ENCODE peak calls at places on chromosome 14, in seven cellular contexts. P is prostate gland, Y is spleen, W is stomach, S is HCT116, E is breast epithelium, B is upper lobe of left lung. L is an unnamed sample. For H3K27me3, the result is how much of the 10 kb centered on the place peaks cover.

GRCh38 chr14:76065519-76065918 is 80.0 kb downstream of the IFT43 start:
- DNase-seq in E (no peak), P (no peak), W (no peak), Y (no peak), B (no peak), S (no peak), L (no peak)

GRCh38 chr14:71824816-71825215 is 107.4 kb upstream of the RGS6 start:
- DNase-seq in B (no peak), S (no peak), E (no peak), W (no peak), P (no peak), Y (no peak), L (no peak)

GRCh38 chr14:36647827-36648753 is 13.6 kb upstream of the PAX9 start:
- DNase-seq in Y (no peak), E (no peak), W (no peak), B (peak), S (no peak), P (peak), L (peak)

GRCh38 chr14:32985881-32986280 is 47.2 kb downstream of the NPAS3 start:
- DNase-seq in E (no peak), S (no peak), B (no peak), Y (no peak), W (no peak), P (no peak), L (no peak)

GRCh38 chr14:71130491-71131179 is 223.4 kb downstream of the PCNX1 start:
- DNase-seq in W (no peak), Y (no peak), P (no peak), B (no peak), E (no peak), S (no peak), L (peak)

GRCh38 chr14:47665337-47666134 is 9.9 kb downstream of the MDGA2 start:
- DNase-seq in E (no peak), B (peak), S (no peak), W (no peak), Y (no peak), P (no peak), L (no peak)

GRCh38 chr14:65252471-65253255 is 150.3 kb upstream of the MAX start:
- DNase-seq in S (no peak), P (no peak), B (no peak), W (no peak), Y (no peak), E (no peak), L (no peak)

GRCh38 chr14:74140374-74140850 is 55.7 kb downstream of the LIN52 start:
- DNase-seq in P (no peak), E (no peak), W (no peak), S (no peak), Y (peak), B (peak), L (no peak)

GRCh38 chr14:66074546-66074945 is 411.6 kb upstream of the CCDC196 start:
- DNase-seq in P (no peak), E (no peak), W (no peak), Y (no peak), S (no peak), B (no peak), L (no peak)

GRCh38 chr14:56057071-56057865 is 60.9 kb upstream of the PELI2 start:
- DNase-seq in P (no peak), E (no peak), Y (no peak), S (no peak), W (no peak), B (no peak), L (no peak)

GRCh38 chr14:35965425-35965824 is 139.3 kb downstream of the BRMS1L start:
- DNase-seq in W (no peak), P (no peak), E (no peak), Y (no peak), B (no peak), S (no peak), L (no peak)

GRCh38 chr14:92647499-92648279 is 100.7 kb downstream of the LGMN start:
- DNase-seq in E (no peak), S (no peak), B (no peak), W (no peak), P (no peak), Y (peak), L (no peak)

GRCh38 chr14:23045419-23046357 is 3.7 kb downstream of the PSMB11 start:
- DNase-seq in Y (peak), B (no peak), W (no peak), S (no peak), P (no peak), E (no peak), L (no peak)

GRCh38 chr14:36319899-36320209 is 583 bp downstream of the MBIP start:
- DNase-seq in S (no peak), E (no peak), B (no peak), Y (no peak), W (no peak), P (no peak), L (no peak)

GRCh38 chr14:24426912-24427536 is 2.4 kb downstream of the CBLN3 start:
- DNase-seq in P (no peak), B (no peak), W (peak), Y (peak), E (no peak), S (no peak), L (no peak)

GRCh38 chr14:100865682-100866591 is 37.6 kb downstream of the RTL1 start:
- DNase-seq in E (peak), P (no peak), B (no peak), W (no peak), S (no peak), Y (peak), L (no peak)

GRCh38 chr14:69773571-69774276 is 6.8 kb downstream of the SRSF5 start:
- DNase-seq in Y (no peak), W (no peak), S (no peak), E (no peak), B (no peak), P (no peak), L (no peak)

GRCh38 chr14:95984206-95984605 is 55.0 kb upstream of the C14orf132 start:
- DNase-seq in W (no peak), B (no peak), Y (no peak), P (no peak), E (no peak), S (no peak), L (no peak)

GRCh38 chr14:36383674-36384421 is 63.4 kb upstream of the MBIP start:
- DNase-seq in B (no peak), P (peak), W (no peak), Y (no peak), S (no peak), E (no peak), L (no peak)

GRCh38 chr14:89405712-89406111 is 11.3 kb downstream of the FOXN3 start:
- DNase-seq in S (no peak), E (no peak), P (no peak), B (no peak), W (no peak), Y (no peak), L (no peak)

GRCh38 chr14:19800282-19801117 is 3.1 kb upstream of the OR4N2 start:
- DNase-seq in B (peak), S (no peak), P (no peak), Y (peak), E (no peak), W (no peak), L (no peak)

GRCh38 chr14:36767603-36768281 is 106.1 kb downstream of the PAX9 start:
- DNase-seq in S (no peak), E (no peak), B (no peak), W (no peak), Y (no peak), P (peak), L (peak)

GRCh38 chr14:52906141-52906601 is 44.7 kb downstream of the FERMT2 start:
- DNase-seq in Y (no peak), P (no peak), B (no peak), E (no peak), S (peak), W (no peak), L (no peak)

GRCh38 chr14:104144911-104145825 is 6.8 kb downstream of the KIF26A start:
- DNase-seq in P (no peak), S (no peak), B (peak), E (no peak), W (no peak), Y (peak), L (no peak)

GRCh38 chr14:103628221-103628683 is 759 bp upstream of the KLC1 start:
- DNase-seq in E (peak), S (peak), W (peak), B (peak), P (peak), Y (peak), L (peak)

GRCh38 chr14:69191340-69192111 is at the start of gene EXD2:
- DNase-seq in S (peak), W (peak), E (peak), B (peak), P (peak), Y (peak), L (peak)

GRCh38 chr14:30849354-30849753 is 25.0 kb upstream of the COCH start:
- DNase-seq in B (no peak), W (no peak), E (no peak), S (no peak), P (no peak), Y (no peak), L (no peak)

GRCh38 chr14:33165926-33166289 is 227.2 kb downstream of the NPAS3 start:
- DNase-seq in W (no peak), E (no peak), P (no peak), S (no peak), Y (no peak), B (no peak), L (no peak)

GRCh38 chr14:71328183-71328582 is 420.9 kb downstream of the PCNX1 start:
- DNase-seq in Y (no peak), W (no peak), B (no peak), E (no peak), P (no peak), S (no peak), L (no peak)

GRCh38 chr14:70906785-70907171 is 481 bp upstream of the PCNX1 start:
- DNase-seq in E (no peak), Y (no peak), S (no peak), B (no peak), W (no peak), P (peak), L (no peak)

DNA sequence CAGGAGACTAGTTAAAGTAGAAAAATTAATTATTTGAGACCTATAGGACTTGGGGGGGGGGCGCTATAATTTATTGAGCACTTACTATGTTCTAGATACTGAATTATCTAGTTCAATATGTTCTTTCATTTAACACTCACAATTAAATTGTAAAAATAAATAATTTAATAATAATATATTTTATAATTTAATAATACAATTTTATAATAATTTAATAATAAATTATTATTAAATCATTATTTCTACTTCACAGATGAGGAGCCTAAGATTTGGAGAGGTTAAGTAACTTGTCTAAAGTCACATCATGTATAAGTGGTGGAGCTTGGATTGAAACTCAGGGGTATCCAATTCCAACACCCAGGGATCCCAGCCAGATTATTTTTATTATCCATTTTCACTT is 98.8 kb upstream of the CCDC175 start:
- DNase-seq in W (no peak), P (no peak), Y (no peak), E (no peak), B (no peak), S (no peak), L (no peak)
- TF ChIP-seq POLR2AphosphoS5 in W (no peak), P (no peak), Y (no peak), E (no peak), B (no peak), S (no peak), L (no peak)

GRCh38 chr14:50003213-50004021 is 110.5 kb downstream of the ARF6 start:
- DNase-seq in W (peak), E (peak), Y (peak), P (peak), B (peak), S (peak), L (peak)
- TF ChIP-seq POLR2A in W (no peak), E (no peak), Y (peak), P (peak), B (peak), S (peak), L (no peak)

GRCh38 chr14:105196228-105196960 is 15.3 kb upstream of the NUDT14 start:
- DNase-seq in Y (no peak), S (no peak), P (no peak), B (peak), W (no peak), E (no peak), L (no peak)

GRCh38 chr14:105195051-105195450 is 13.9 kb upstream of the NUDT14 start:
- DNase-seq in S (no peak), W (no peak), B (peak), P (no peak), E (no peak), Y (no peak), L (no peak)

GRCh38 chr14:105195533-105196227 is 14.6 kb upstream of the NUDT14 start:
- DNase-seq in P (no peak), S (no peak), E (no peak), Y (no peak), W (no peak), B (peak), L (no peak)

GRCh38 chr14:105193916-105194782 is 13.0 kb upstream of the NUDT14 start:
- DNase-seq in W (no peak), B (peak), Y (no peak), P (no peak), E (no peak), S (no peak), L (no peak)

DNA sequence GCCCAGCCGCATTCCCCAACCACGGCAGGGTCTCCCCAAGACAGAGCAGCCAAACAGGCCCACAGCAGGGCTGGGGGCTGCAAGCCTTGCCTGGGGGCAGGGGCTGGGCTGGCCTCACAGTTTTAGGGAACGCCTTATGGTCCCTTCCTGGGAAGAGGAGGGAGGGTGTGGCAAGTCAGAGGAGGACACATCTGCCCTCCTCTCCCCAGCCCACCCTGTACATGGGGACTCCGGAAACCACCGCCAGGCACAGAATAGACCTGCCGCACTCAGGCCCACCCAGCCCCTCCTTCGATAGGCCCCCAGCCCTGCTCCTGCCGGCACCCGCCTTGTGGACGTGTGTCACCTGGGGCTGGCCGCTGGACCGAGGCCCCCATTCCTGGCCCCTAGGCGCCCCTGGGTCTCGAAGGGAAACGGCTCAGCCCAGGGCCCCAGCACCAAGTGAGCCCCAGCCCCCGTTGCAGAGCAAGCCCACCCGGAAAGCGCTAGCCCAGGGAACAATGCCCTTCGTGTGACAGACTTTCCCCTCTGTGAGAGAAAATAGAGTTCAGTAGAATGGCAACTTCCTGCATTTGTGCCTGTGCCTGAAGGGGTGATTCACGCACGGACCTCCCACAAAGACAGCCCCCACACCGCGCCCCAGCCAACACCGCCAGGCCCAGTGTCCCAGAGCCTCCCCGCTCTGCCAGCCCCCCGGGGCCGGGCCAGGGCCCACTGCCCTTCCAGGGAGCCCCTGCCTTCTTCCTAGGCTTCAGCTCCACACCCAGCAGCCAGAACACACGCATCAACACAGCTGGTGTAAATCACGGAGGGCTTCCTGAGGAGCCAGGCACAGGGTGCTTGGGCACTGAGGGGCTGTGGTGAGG is 12.0 kb upstream of the NUDT14 start:
- DNase-seq in W (no peak), E (no peak), Y (no peak), P (no peak), B (peak), S (no peak), L (no peak)
- H3K27me3 ChIP-seq in W (under half), E (under half), Y (half or more), P (under half), B (under half), S (under half), L (half or more)

GRCh38 chr14:21455912-21456667 is at the start of gene CHD8:
- DNase-seq in S (peak), B (peak), Y (peak), W (peak), P (peak), E (peak), L (peak)
- TF ChIP-seq POLR2AphosphoS5 in S (peak), B (peak), Y (peak), W (peak), P (peak), E (peak), L (peak)

GRCh38 chr14:102320671-102321455 is 1.3 kb downstream of the ZNF839 start:
- DNase-seq in W (no peak), P (no peak), B (no peak), S (no peak), Y (peak), E (no peak), L (no peak)

GRCh38 chr14:102317564-102318248 is 1.8 kb upstream of the ZNF839 start:
- DNase-seq in B (no peak), S (no peak), E (no peak), Y (peak), P (no peak), W (no peak), L (no peak)

GRCh38 chr14:102318781-102319276 is 717 bp upstream of the ZNF839 start:
- DNase-seq in E (no peak), B (no peak), Y (peak), W (no peak), S (no peak), P (no peak), L (no peak)

GRCh38 chr14:102320033-102320660 is 601 bp downstream of the ZNF839 start:
- DNase-seq in S (no peak), P (peak), Y (peak), E (no peak), W (peak), B (no peak), L (no peak)

GRCh38 chr14:102319351-102320032 is at the start of gene ZNF839:
- DNase-seq in B (peak), W (peak), S (peak), Y (peak), P (peak), E (peak), L (peak)
- TF ChIP-seq POLR2A in B (peak), W (no peak), S (no peak), Y (no peak), P (peak), E (peak), L (peak)

GRCh38 chr14:57869530-57870088 is 3.7 kb upstream of the SLC35F4 start:
- DNase-seq in B (no peak), S (no peak), W (no peak), E (no peak), Y (no peak), P (no peak), L (no peak)

GRCh38 chr14:57865066-57865449 is 834 bp downstream of the SLC35F4 start:
- DNase-seq in E (no peak), B (no peak), Y (no peak), W (no peak), S (no peak), P (no peak), L (no peak)

GRCh38 chr14:57866199-57866755 is 385 bp upstream of the SLC35F4 start:
- DNase-seq in Y (no peak), P (no peak), E (no peak), B (no peak), W (no peak), S (no peak), L (no peak)

GRCh38 chr14:57863471-57863870 is 2.4 kb downstream of the SLC35F4 start:
- DNase-seq in B (no peak), S (no peak), W (no peak), E (no peak), Y (no peak), P (no peak), L (no peak)

DNA sequence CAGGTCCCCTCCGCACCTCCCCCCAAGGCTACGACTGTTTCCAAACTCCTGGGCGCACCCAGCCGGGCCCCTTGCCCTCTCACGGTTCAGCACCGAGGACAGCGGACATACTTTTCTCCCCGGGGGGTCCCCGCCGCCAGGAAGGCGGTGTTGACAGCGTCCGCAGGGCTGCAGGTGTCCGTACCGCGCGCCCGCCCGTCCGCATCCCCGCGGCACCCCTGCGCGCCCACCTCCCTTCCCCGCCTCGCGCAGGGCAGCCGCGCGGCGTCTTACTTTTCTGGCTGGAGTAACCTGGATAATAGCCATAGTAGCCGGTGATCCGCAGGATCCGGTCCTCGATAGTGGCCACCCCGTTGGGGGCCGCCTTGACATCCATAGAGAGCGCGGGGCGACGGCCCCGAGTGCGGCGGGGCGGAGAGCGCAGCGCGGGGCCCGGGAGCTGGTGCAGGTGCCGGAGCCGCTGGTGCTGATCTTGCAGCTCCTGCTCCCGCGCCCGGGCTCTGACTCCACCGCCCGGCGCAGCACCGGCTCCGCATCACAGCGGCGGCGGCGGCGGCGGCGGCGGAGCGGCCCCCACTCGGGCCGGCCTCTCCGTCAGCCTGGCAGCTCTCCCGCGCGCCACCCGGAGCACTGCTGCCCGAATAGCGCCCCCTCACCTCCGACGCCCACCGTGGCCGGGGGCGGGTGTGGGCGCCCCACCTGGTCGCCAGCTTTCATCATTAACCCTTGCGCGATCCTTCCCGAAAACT is at the start of gene SLC35F4:
- DNase-seq in E (no peak), W (no peak), S (no peak), B (peak), P (no peak), Y (no peak), L (no peak)
- H3K27me3 ChIP-seq in E (half or more), W (under half), S (under half), B (under half), P (under half), Y (under half), L (half or more)